ENCODE peak calls at places on chromosomes 2 and 18, in five cellular contexts. D, H, Z, M and Q are unnamed samples.

GRCh38 chr2:128473175-128474013 is 154.7 kb upstream of the HS6ST1 start:
- DNase-seq in M (peak), D (peak), H (peak), Z (no peak), Q (peak)

GRCh38 chr2:225512873-225513580 is 113.5 kb downstream of the NYAP2 start:
- DNase-seq in Z (no peak), M (no peak), H (no peak), D (peak), Q (no peak)

GRCh38 chr2:226583715-226584114 is 215.9 kb downstream of the IRS1 start:
- DNase-seq in H (no peak), M (no peak), Z (no peak), D (peak), Q (no peak)

GRCh38 chr2:236536727-236537398 is 32.8 kb upstream of the ACKR3 start:
- DNase-seq in D (no peak), Z (no peak), H (no peak), M (peak), Q (peak)

GRCh38 chr2:11563784-11564666 is 30.2 kb downstream of the GREB1 start:
- DNase-seq in D (no peak), Z (no peak), M (no peak), H (peak), Q (no peak)

GRCh38 chr2:128607981-128608506 is 289.4 kb upstream of the HS6ST1 start:
- DNase-seq in Z (no peak), H (peak), M (no peak), D (no peak), Q (no peak)

GRCh38 chr2:86476092-86476491 is 34.9 kb downstream of the KDM3A start:
- DNase-seq in M (no peak), D (peak), Z (no peak), H (no peak), Q (no peak)

GRCh38 chr18:11251891-11252270 is 102.5 kb upstream of the PIEZO2 start:
- DNase-seq in Z (no peak), H (no peak), D (peak), M (no peak), Q (no peak)

GRCh38 chr18:28175930-28176673 is 828 bp downstream of the CDH2 start:
- DNase-seq in D (peak), H (no peak), M (no peak), Z (no peak), Q (no peak)

GRCh38 chr2:24009680-24010476 is at the start of gene MFSD2B:
- DNase-seq in D (peak), Z (no peak), H (peak), M (no peak), Q (no peak)

GRCh38 chr2:208335-208734 is 55.5 kb downstream of the SH3YL1 start:
- DNase-seq in D (no peak), Z (no peak), H (no peak), M (no peak), Q (no peak)

GRCh38 chr2:12754643-12755042 is 37.9 kb downstream of the TRIB2 start:
- DNase-seq in D (no peak), M (no peak), H (no peak), Z (no peak), Q (no peak)

GRCh38 chr18:44988821-44989587 is 308.3 kb downstream of the SETBP1 start:
- DNase-seq in M (no peak), D (no peak), Z (no peak), H (no peak), Q (no peak)

GRCh38 chr2:159075726-159076125 is 107.3 kb downstream of the TANC1 start:
- DNase-seq in H (no peak), M (no peak), Z (no peak), D (peak), Q (no peak)

GRCh38 chr2:174614261-174614660 is 16.7 kb upstream of the WIPF1 start:
- DNase-seq in Z (no peak), M (no peak), H (no peak), D (peak), Q (no peak)

GRCh38 chr2:43948370-43948769 is 47.4 kb downstream of the LRPPRC start:
- DNase-seq in M (no peak), H (no peak), D (no peak), Z (no peak), Q (no peak)

GRCh38 chr2:102801098-102801718 is 39.4 kb downstream of the TMEM182 start:
- DNase-seq in D (peak), M (peak), Z (no peak), H (no peak), Q (peak)

GRCh38 chr2:55628931-55629330 is 11.5 kb upstream of the PPP4R3B start:
- DNase-seq in H (no peak), M (no peak), Z (no peak), D (no peak), Q (no peak)

GRCh38 chr18:8232791-8233190 is 376.4 kb upstream of the RAB12 start:
- DNase-seq in D (no peak), Z (no peak), H (no peak), M (no peak), Q (no peak)

GRCh38 chr2:231335591-231335990 is 59.9 kb upstream of the B3GNT7 start:
- DNase-seq in D (no peak), Z (no peak), M (no peak), H (peak), Q (no peak)

GRCh38 chr2:74552914-74553811 is 579 bp downstream of the LOXL3 start:
- DNase-seq in H (peak), Z (no peak), M (no peak), D (peak), Q (peak)

GRCh38 chr18:39772155-39772919 is 2182.7 kb upstream of the PIK3C3 start:
- DNase-seq in H (no peak), Z (no peak), M (no peak), D (peak), Q (no peak)

GRCh38 chr18:62281684-62282083 is 43.4 kb upstream of the TNFRSF11A start:
- DNase-seq in D (peak), Z (no peak), H (no peak), M (no peak), Q (no peak)

GRCh38 chr2:231399853-231400667 is 4.5 kb downstream of the B3GNT7 start:
- DNase-seq in M (no peak), H (no peak), D (peak), Z (peak), Q (no peak)

GRCh38 chr2:137888845-137889244 is 75.4 kb upstream of the HNMT start:
- DNase-seq in M (no peak), H (no peak), D (peak), Z (no peak), Q (peak)

GRCh38 chr2:238104071-238104511 is 4.0 kb downstream of the ESPNL start:
- DNase-seq in M (no peak), Z (no peak), H (no peak), D (no peak), Q (peak)

GRCh38 chr2:69213201-69213600 is 173.8 kb downstream of the GFPT1 start:
- DNase-seq in Z (no peak), M (no peak), H (no peak), D (peak), Q (no peak)

GRCh38 chr2:174745142-174745541 is 19.1 kb downstream of the CHRNA1 start:
- DNase-seq in M (no peak), Z (no peak), H (peak), D (no peak), Q (no peak)

GRCh38 chr2:12884713-12885282 is 168.1 kb downstream of the TRIB2 start:
- DNase-seq in D (peak), Z (no peak), M (no peak), H (peak), Q (no peak)

GRCh38 chr2:203195331-203195730 is 43.5 kb upstream of the CYP20A1 start:
- DNase-seq in H (no peak), D (no peak), M (no peak), Z (no peak), Q (no peak)

GRCh38 chr2:158197940-158198339 is 96.3 kb downstream of the UPP2 start:
- DNase-seq in M (no peak), Z (no peak), D (no peak), H (no peak), Q (no peak)

GRCh38 chr2:75022516-75022915 is 64.1 kb downstream of the POLE4 start:
- DNase-seq in H (no peak), Z (no peak), M (no peak), D (peak), Q (no peak)

DNA sequence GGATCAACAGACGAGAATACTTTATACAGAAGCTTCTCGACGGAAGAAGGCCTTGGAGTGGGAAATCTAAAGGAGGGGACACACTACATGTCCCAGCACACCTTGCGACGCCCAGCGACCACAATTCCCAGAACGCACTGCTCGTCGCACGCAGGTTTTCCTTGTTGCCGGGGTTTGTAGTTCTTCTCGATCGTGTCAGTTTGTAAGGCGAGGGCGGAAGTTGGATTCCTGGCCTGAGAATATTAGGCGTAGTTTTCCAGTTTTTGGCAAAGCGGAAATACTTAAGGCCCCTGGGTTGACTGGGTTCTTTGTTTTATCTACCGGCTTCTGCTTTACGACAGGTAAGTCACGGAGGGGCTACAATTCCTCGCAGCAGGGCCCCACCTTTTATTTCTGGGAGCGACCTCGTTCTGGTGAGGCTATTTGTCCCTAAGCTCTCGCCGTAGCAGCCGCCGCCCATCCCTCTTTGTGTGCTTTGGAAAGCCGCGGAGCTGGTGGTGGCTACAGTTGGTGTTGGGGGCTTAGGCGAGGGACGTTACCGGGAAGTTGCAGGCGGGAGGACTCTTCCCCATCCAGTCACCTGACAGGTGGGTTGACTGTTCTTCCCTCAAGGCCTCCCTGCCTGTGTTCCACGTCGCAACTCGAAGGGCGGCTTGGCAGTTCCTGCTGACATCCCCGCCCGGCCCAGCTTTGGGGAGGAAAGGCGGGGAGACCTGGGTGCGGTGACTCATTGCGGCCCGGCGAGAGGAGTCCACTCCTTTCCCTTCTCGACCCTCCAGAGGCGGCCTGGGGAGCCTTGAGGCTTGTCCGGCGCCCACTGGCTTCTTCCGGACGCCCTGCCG is at the start of gene DYNC1I2:
- DNase-seq in M (peak), Z (peak), H (peak), D (peak), Q (peak)
- TF ChIP-seq CTCF in M (no peak), Z (no peak), H (no peak), D (no peak), Q (no peak)

GRCh38 chr2:127024769-127025356 is 82.1 kb downstream of the BIN1 start:
- DNase-seq in M (no peak), D (peak), Z (no peak), H (peak), Q (no peak)

GRCh38 chr2:127023504-127023903 is 83.5 kb downstream of the BIN1 start:
- DNase-seq in H (no peak), D (no peak), M (no peak), Z (no peak), Q (no peak)

GRCh38 chr2:127025357-127026062 is 81.4 kb downstream of the BIN1 start:
- DNase-seq in Z (no peak), D (peak), H (peak), M (peak), Q (peak)

GRCh38 chr2:127029652-127030051 is 77.3 kb downstream of the BIN1 start:
- DNase-seq in D (no peak), H (no peak), Z (no peak), M (no peak), Q (no peak)

DNA sequence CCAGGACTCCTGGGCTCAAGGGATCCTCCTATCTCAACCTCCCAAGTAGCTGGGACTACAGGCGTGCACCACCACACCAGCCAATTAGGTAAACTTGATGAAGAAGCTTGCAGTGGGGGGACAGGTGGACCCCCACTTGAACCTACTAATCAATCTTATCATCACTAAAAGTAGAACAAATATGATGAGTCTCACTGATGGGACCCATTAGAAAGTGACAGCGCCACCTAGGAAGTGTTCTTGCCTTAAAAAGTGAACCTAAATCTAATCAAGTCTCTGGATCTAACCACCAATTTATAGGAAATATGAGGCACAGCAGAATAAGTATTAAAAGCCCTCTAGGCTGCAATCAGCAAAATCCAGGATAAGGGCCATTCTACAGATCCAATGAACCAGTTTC is 79.2 kb downstream of the BIN1 start:
- DNase-seq in H (no peak), Z (no peak), M (peak), D (no peak), Q (no peak)
- TF ChIP-seq CTCF in H (no peak), Z (no peak), M (peak), D (no peak), Q (no peak)

GRCh38 chr2:18129348-18129747 is 250.9 kb downstream of the KCNS3 start:
- DNase-seq in H (no peak), Z (no peak), D (no peak), M (no peak), Q (no peak)
- TF ChIP-seq CTCF in H (no peak), Z (no peak), D (no peak), M (no peak), Q (no peak)

DNA sequence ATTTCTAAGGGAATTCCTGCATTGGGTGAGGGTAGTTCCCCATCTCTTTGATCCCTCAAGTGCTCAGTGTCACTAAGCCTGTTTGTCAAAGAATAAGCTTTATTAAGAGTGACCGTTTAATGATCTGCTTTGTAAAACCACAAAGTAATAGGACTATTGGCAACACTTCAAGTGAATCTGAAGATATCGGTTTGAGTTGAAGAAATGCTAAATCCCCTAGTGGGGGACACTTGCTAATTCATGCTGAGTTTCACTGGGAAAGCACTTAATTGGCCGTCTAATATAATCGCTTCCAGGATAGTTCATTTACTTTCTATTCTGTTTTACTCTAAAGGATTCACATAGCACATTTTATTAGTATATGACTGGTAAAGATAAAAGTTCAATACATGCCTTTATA is 54.4 kb downstream of the DTNA start:
- DNase-seq in H (no peak), M (no peak), D (no peak), Z (no peak), Q (no peak)
- TF ChIP-seq CTCF in H (no peak), M (no peak), D (no peak), Z (no peak), Q (no peak)

GRCh38 chr2:34567128-34567527 is 968.0 kb upstream of the FAM98A start:
- DNase-seq in D (no peak), H (no peak), Z (no peak), M (no peak), Q (no peak)

DNA sequence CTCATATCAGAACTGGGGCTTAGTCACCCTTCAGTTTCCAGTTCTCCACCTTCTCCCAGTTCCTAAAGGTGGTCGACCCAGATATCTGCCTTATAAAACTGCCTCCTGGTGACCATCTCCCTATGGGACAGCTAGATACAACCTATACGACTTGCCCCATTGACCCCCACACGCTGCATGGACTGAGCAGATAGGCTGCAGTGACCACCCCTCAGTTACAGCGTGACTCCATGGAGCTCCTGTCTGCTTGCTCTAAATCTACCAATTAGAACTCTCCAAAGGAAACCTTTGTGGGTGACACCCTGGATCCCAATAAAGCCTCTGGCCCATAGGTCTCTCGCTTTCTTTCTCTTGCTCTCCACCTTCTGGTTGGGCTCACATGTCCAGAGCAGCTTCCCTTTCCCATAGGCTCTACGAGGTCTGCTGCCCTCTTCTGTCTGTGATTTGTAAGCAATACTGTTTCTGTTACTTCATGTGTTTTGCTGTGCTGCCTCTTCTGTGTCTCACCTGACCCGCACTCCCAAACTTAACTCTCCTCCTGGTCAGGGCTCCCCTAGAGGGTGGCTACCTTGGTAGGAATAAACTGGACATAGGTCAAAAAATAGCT is 971.3 kb upstream of the FAM98A start:
- DNase-seq in D (no peak), H (no peak), Z (no peak), M (peak), Q (no peak)
- TF ChIP-seq CTCF in D (no peak), H (no peak), Z (no peak), M (peak), Q (no peak)

GRCh38 chr2:140891614-140892212 is 1239.1 kb downstream of the LRP1B start:
- DNase-seq in D (no peak), H (no peak), M (no peak), Z (no peak), Q (no peak)
- TF ChIP-seq CTCF in D (no peak), H (no peak), M (peak), Z (no peak), Q (no peak)

DNA sequence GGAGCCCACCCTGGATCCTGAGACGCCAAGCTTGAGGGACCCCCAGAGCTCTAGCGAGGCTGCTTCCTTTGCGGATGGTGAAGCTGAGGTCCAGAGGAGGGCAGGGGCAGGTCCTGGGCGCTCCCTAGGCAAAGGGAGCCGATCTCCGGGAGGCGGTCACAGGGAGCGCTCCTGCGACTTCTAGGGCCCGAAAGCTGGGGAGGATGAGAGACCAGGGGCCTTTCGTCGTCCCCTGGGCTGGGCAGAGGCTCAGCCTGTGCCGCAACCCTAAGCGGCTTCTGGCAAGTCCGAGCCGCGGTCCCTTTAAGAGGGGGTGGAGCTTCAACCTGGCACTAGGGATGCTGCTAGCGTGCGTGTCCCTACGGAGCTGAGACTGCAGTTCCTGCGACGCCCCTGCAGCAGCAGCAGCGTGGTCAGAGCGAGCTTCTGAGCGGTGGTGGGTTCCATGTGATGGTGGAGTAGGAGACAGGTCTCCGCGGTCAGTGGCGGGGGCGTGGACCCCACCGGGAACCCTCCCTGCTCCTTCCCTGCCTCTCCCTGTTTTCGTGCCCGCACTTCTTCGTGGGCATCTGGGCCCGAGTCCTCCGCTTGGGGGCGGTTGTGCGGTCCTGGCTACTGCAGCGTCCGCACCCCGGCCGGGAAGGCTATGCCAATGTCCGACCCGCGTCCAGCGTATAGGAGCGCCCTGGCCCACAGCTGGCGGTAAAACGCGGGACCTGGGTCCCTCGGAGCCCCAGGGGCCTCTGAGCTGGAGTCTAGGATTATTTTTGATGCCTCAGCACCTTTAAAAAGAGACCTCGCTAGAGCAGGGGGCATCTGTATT is 154.6 kb downstream of the CCDC74A start:
- DNase-seq in Z (peak), M (peak), D (peak), H (peak), Q (peak)
- TF ChIP-seq CTCF in Z (no peak), M (peak), D (peak), H (no peak), Q (no peak)